ENCODE peak calls at places on chromosomes 16 and 17, in four cellular contexts. V is H1, G is fibroblast of villous mesenchyme, A is cardiac fibroblast. W is an unnamed sample.
A peak's percentile ranks its signal among the peaks of the same experiment; 100 is the strongest.

GRCh38 chr16:12392585-12393089 is 411.1 kb downstream of the CPPED1 start:
- DNase-seq in V (no peak), G (peak; percentile 63), A (no peak), W (no peak)

GRCh38 chr17:1787301-1787902 is 25.5 kb downstream of the SERPINF1 start:
- DNase-seq in V (no peak), G (peak; percentile 98), A (peak; percentile 91), W (peak; percentile 92)

GRCh38 chr17:82830249-82830661 is 9.6 kb downstream of the ZNF750 start:
- DNase-seq in V (no peak), G (peak; percentile 37), A (peak; percentile 72), W (no peak)

GRCh38 chr17:2683912-2684311 is 27.7 kb downstream of the CLUH start:
- DNase-seq in V (no peak), G (peak; percentile 45), A (no peak), W (no peak)

GRCh38 chr16:84545114-84545737 is 40.8 kb upstream of the MEAK7 start:
- DNase-seq in V (no peak), G (no peak), A (no peak), W (no peak)

GRCh38 chr16:72814226-72814625 is 233.7 kb downstream of the ZFHX3 start:
- DNase-seq in V (no peak), G (no peak), A (no peak), W (no peak)

GRCh38 chr17:77404812-77405581 is 264.2 kb downstream of the SEC14L1 start:
- DNase-seq in V (no peak), G (no peak), A (peak; percentile 70), W (peak; percentile 69)

GRCh38 chr17:28513476-28513875 is 7.3 kb downstream of the FOXN1 start:
- DNase-seq in V (no peak), G (no peak), A (no peak), W (no peak)

GRCh38 chr16:65071371-65072311 is 50.2 kb downstream of the CDH11 start:
- DNase-seq in V (no peak), G (peak; percentile 61), A (peak; percentile 29), W (no peak)

GRCh38 chr17:20944014-20944905 is 98.6 kb downstream of the USP22 start:
- DNase-seq in V (peak; percentile 64), G (no peak), A (no peak), W (peak; percentile 75)

GRCh38 chr17:49257296-49257695 is 26.7 kb upstream of the PHOSPHO1 start:
- DNase-seq in V (no peak), G (no peak), A (no peak), W (no peak)

GRCh38 chr16:11349599-11350276 is 4.5 kb downstream of the RMI2 start:
- DNase-seq in V (no peak), G (peak; percentile 91), A (peak; percentile 74), W (peak; percentile 71)

GRCh38 chr17:82655523-82655922 is 7.3 kb upstream of the WDR45B start:
- DNase-seq in V (no peak), G (no peak), A (no peak), W (no peak)

GRCh38 chr17:5661486-5662125 is 77.3 kb upstream of the NLRP1 start:
- DNase-seq in V (no peak), G (peak; percentile 0), A (no peak), W (no peak)

GRCh38 chr17:42709561-42709960 is 27.2 kb downstream of the CNTNAP1 start:
- DNase-seq in V (no peak), G (no peak), A (no peak), W (no peak)

GRCh38 chr17:44892250-44892649 is 7.0 kb downstream of the EFTUD2 start:
- DNase-seq in V (no peak), G (no peak), A (no peak), W (no peak)

GRCh38 chr16:9091867-9092281 is 430 bp downstream of the HAPSTR1 start:
- DNase-seq in V (peak; percentile 61), G (peak; percentile 15), A (peak; percentile 43), W (peak; percentile 44)

GRCh38 chr16:80803341-80804060 is 897 bp downstream of the CDYL2 start:
- DNase-seq in V (peak; percentile 81), G (peak; percentile 14), A (peak; percentile 13), W (peak; percentile 14)

GRCh38 chr17:49557204-49558024 is 18.3 kb upstream of the NXPH3 start:
- DNase-seq in V (peak; percentile 59), G (peak; percentile 52), A (peak; percentile 71), W (peak; percentile 73)

GRCh38 chr17:82879241-82879640 is 39.4 kb upstream of the ZNF750 start:
- DNase-seq in V (no peak), G (no peak), A (no peak), W (no peak)

GRCh38 chr16:15897834-15898254 is 9.4 kb upstream of the CEP20 start:
- DNase-seq in V (no peak), G (peak; percentile 38), A (no peak), W (peak; percentile 61)

GRCh38 chr16:89140981-89141883 is 30.3 kb upstream of the CDH15 start:
- DNase-seq in V (no peak), G (no peak), A (no peak), W (no peak)

GRCh38 chr17:41393826-41394225 is 3.6 kb downstream of the KRT31 start:
- DNase-seq in V (no peak), G (no peak), A (no peak), W (no peak)

GRCh38 chr16:84606081-84606875 is 11.6 kb downstream of the COTL1 start:
- DNase-seq in V (no peak), G (no peak), A (no peak), W (no peak)

GRCh38 chr17:19703776-19704371 is 12.5 kb downstream of the SLC47A2 start:
- DNase-seq in V (no peak), G (no peak), A (no peak), W (no peak)

GRCh38 chr17:74631468-74632195 is 8.1 kb upstream of the CD300E start:
- DNase-seq in V (no peak), G (peak; percentile 74), A (peak; percentile 40), W (no peak)

GRCh38 chr17:77456951-77457548 is 316.3 kb downstream of the SEC14L1 start:
- DNase-seq in V (no peak), G (no peak), A (no peak), W (no peak)

GRCh38 chr16:65727534-65728137 is 605.8 kb upstream of the CDH11 start:
- DNase-seq in V (no peak), G (no peak), A (no peak), W (no peak)

GRCh38 chr17:1967092-1967662 is 58.0 kb downstream of the RTN4RL1 start:
- DNase-seq in V (peak; percentile 71), G (no peak), A (no peak), W (no peak)

GRCh38 chr16:51818342-51818944 is 667.4 kb upstream of the SALL1 start:
- DNase-seq in V (peak; percentile 89), G (peak; percentile 73), A (peak; percentile 65), W (peak; percentile 71)

GRCh38 chr16:474420-475122 is 49.1 kb downstream of the RAB11FIP3 start:
- DNase-seq in V (no peak), G (no peak), A (no peak), W (no peak)

GRCh38 chr16:70331588-70332358 is 14.9 kb upstream of the DDX19A start:
- DNase-seq in V (no peak), G (peak; percentile 7), A (peak; percentile 12), W (peak; percentile 18)
- TF ChIP-seq CTCF in V (peak; percentile 47), G (peak; percentile 60), A (peak; percentile 64), W (peak; percentile 63)

DNA sequence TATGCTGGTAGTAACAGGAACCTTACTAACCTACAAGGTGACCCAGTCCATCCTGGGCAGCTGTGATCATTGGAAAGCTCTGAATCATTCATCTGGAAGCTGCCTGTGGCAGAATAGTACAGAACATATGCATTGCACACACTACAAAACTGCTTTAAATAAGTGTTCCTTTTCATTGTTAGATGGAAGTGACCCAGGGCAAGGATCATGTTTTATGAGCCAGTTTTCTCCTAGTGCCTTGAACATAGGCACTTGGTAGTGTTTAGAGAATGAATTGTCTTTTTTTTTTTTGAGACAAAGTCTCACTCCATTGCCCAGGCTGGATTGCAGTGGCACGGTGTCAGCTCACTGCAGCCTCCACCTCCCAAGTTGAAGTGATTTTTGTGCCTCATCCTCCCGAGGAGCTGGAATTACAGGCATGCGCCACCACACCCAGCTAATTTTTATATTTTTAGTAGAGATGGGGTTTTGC is 55.4 kb downstream of the TENT4B start:
- DNase-seq in V (no peak), G (peak; percentile 36), A (no peak), W (peak; percentile 63)
- H3K4me3 ChIP-seq in V (no peak overlapping the region), G (no peak overlapping the region), A (no peak overlapping the region), W (no peak overlapping the region)

GRCh38 chr17:75876190-75876937 is 2.0 kb downstream of the TRIM47 start:
- DNase-seq in V (peak; percentile 73), G (no peak), A (peak; percentile 24), W (peak; percentile 70)
- TF ChIP-seq CTCF in V (peak; percentile 62), G (peak; percentile 12), A (no peak), W (no peak)

DNA sequence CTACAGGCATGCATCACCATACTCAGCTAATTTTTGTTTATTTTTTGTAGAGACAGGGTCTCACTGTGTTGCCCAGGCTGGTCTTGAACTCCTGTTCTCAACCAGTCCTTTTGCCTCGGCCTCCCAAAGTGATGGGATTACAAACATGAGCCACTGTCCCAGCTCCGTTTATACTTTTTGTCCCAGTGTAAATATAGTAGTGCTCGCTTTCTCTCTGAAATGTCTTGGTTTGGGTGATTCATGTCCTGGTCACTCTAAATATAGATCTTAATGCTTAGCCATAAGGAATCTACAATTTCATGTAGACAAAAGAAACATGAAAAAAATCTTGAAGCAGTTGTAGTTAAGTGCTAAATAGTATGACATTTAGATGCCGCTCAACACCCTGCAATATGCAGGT is 126.9 kb downstream of the KATNIP start:
- DNase-seq in V (no peak), G (no peak), A (no peak), W (no peak)
- H3K4me3 ChIP-seq in V (no peak overlapping the region), G (no peak overlapping the region), A (no peak overlapping the region), W (no peak overlapping the region)

GRCh38 chr16:62194828-62195227 is 158.6 kb upstream of the CDH8 start:
- DNase-seq in V (no peak), G (no peak), A (no peak), W (no peak)
- TF ChIP-seq CTCF in V (peak; percentile 17), G (no peak), A (no peak), W (no peak)

GRCh38 chr16:2663553-2664521 is 18.5 kb upstream of the KCTD5 start:
- DNase-seq in V (no peak), G (peak; percentile 97), A (peak; percentile 46), W (peak; percentile 92)

DNA sequence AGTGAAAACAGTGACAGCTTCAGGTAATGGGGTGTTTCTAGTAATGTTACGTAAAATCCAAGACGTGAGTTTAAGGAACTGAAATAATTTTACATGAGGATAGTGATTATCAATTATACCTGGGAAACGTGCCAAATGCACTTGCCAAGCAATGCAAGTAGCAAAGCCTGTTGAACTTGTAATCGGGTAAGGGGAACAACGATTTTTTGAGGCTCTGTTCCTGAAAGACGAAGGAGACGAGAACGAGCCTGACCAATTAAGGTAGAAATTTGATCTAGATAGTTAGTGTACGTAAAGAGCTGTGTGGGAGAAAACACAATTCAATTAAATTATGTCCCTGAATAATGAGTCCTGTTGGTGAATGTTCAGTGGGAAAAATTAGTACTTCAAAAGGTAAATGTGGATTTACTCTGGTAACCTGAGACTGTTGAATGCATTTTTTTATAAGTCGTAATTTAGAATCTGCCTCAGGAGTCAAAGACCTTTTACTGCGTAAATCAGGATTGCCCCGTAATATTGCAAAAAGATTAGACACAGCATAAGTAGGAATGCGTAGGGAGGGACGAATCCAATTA is 17.7 kb upstream of the KCTD5 start:
- DNase-seq in V (no peak), G (no peak), A (no peak), W (peak; percentile 72)
- H3K4me3 ChIP-seq in V (no peak overlapping the region), G (no peak overlapping the region), A (no peak overlapping the region), W (peak overlapping the region; percentile 14)

W was measured in epithelial cell of esophagus.